ENCODE peak calls at places on chromosome 12, in nine cellular contexts. F, C, S, Z, N, X, M, Q and D are unnamed samples.

GRCh38 chr12:109112720-109113465 is 3.5 kb upstream of the ACACB start:
- DNase-seq in F (no peak), C (no peak), S (no peak), Z (no peak), N (no peak), X (no peak), M (no peak), Q (no peak), D (no peak)

GRCh38 chr12:1552171-1552570 is 42.2 kb downstream of the FBXL14 start:
- DNase-seq in F (no peak), C (no peak), S (peak), Z (no peak), N (no peak), X (no peak), M (no peak), Q (no peak), D (no peak)

GRCh38 chr12:16526693-16527092 is 79.3 kb downstream of the LMO3 start:
- DNase-seq in F (no peak), C (no peak), S (peak), Z (no peak), N (peak), X (no peak), M (no peak), Q (no peak), D (no peak)

GRCh38 chr12:52582971-52583456 is 9.4 kb upstream of the KRT74 start:
- DNase-seq in F (no peak), C (peak), S (peak), Z (peak), N (peak), X (peak), M (peak), Q (peak), D (peak)

GRCh38 chr12:43957732-43958131 is 121.9 kb downstream of the TMEM117 start:
- DNase-seq in F (no peak), C (peak), S (peak), Z (no peak), N (peak), X (peak), M (peak), Q (no peak), D (no peak)

GRCh38 chr12:121294151-121294889 is 2.2 kb downstream of the CAMKK2 start:
- DNase-seq in F (no peak), C (no peak), S (no peak), Z (no peak), N (no peak), X (no peak), M (no peak), Q (no peak), D (no peak)

GRCh38 chr12:75710361-75711069 is 199.1 kb upstream of the KRR1 start:
- DNase-seq in F (no peak), C (no peak), S (peak), Z (no peak), N (no peak), X (no peak), M (no peak), Q (no peak), D (no peak)

GRCh38 chr12:108215458-108215857 is 86.4 kb downstream of the WSCD2 start:
- DNase-seq in F (no peak), C (no peak), S (no peak), Z (no peak), N (no peak), X (no peak), M (no peak), Q (no peak), D (no peak)

GRCh38 chr12:100789146-100789545 is 5.4 kb upstream of the ANO4 start:
- DNase-seq in F (no peak), C (no peak), S (peak), Z (no peak), N (peak), X (no peak), M (no peak), Q (no peak), D (no peak)

GRCh38 chr12:64672925-64673409 is 62.7 kb downstream of the RASSF3 start:
- DNase-seq in F (peak), C (peak), S (no peak), Z (no peak), N (no peak), X (peak), M (no peak), Q (no peak), D (peak)

GRCh38 chr12:63869656-63870055 is 25.2 kb downstream of the SRGAP1 start:
- DNase-seq in F (no peak), C (no peak), S (no peak), Z (no peak), N (no peak), X (no peak), M (no peak), Q (no peak), D (no peak)

GRCh38 chr12:131536337-131536736 is 174.6 kb upstream of the SFSWAP start:
- DNase-seq in F (no peak), C (peak), S (no peak), Z (no peak), N (no peak), X (no peak), M (peak), Q (no peak), D (no peak)

GRCh38 chr12:66596189-66596588 is 82.7 kb downstream of the GRIP1 start:
- DNase-seq in F (no peak), C (no peak), S (peak), Z (no peak), N (no peak), X (no peak), M (no peak), Q (no peak), D (no peak)

GRCh38 chr12:122238861-122239260 is 13.0 kb upstream of the DIABLO start:
- DNase-seq in F (no peak), C (no peak), S (no peak), Z (no peak), N (no peak), X (no peak), M (no peak), Q (no peak), D (no peak)

GRCh38 chr12:105453306-105453705 is 122.8 kb downstream of the C12orf75 start:
- DNase-seq in F (no peak), C (no peak), S (peak), Z (no peak), N (no peak), X (no peak), M (no peak), Q (no peak), D (no peak)

GRCh38 chr12:29286081-29286800 is 94.7 kb downstream of the ERGIC2 start:
- DNase-seq in F (no peak), C (no peak), S (peak), Z (no peak), N (no peak), X (no peak), M (no peak), Q (no peak), D (no peak)